ENCODE peak calls at places on chromosomes 7 and 10, in eight cellular contexts. One of them, this sample, is unnamed.

GRCh38 chr7:144454-144826 is 47.9 kb upstream of the FAM20C start:
- DNase-seq in MM.1S: no peak
- DNase-seq in psoas muscle: peak; percentile 29
- DNase-seq in lower lobe of right lung: no peak
- DNase-seq in BJ: no peak
- DNase-seq in fibroblast of the aortic adventitia: no peak
- DNase-seq in astrocyte of the spinal cord: no peak
- DNase-seq in thoracic aorta: no peak
- DNase-seq in this sample: no peak

GRCh38 chr7:120725376-120726039 is 132.4 kb downstream of the TSPAN12 start:
- DNase-seq in MM.1S: peak; percentile 62
- DNase-seq in psoas muscle: no peak
- DNase-seq in lower lobe of right lung: no peak
- DNase-seq in BJ: no peak
- DNase-seq in fibroblast of the aortic adventitia: peak; percentile 78
- DNase-seq in astrocyte of the spinal cord: peak; percentile 60
- DNase-seq in thoracic aorta: no peak
- DNase-seq in this sample: no peak

GRCh38 chr7:18872344-18872743 is 245.1 kb downstream of the TWIST1 start:
- DNase-seq in MM.1S: no peak
- DNase-seq in psoas muscle: no peak
- DNase-seq in lower lobe of right lung: no peak
- DNase-seq in BJ: no peak
- DNase-seq in fibroblast of the aortic adventitia: no peak
- DNase-seq in astrocyte of the spinal cord: no peak
- DNase-seq in thoracic aorta: no peak
- DNase-seq in this sample: no peak

GRCh38 chr10:123807444-123808035 is 84.1 kb downstream of the CPXM2 start:
- DNase-seq in MM.1S: no peak
- DNase-seq in psoas muscle: no peak
- DNase-seq in lower lobe of right lung: no peak
- DNase-seq in BJ: no peak
- DNase-seq in fibroblast of the aortic adventitia: peak; percentile 41
- DNase-seq in astrocyte of the spinal cord: no peak
- DNase-seq in thoracic aorta: no peak
- DNase-seq in this sample: peak; percentile 20

GRCh38 chr10:44946201-44946600 is 13.4 kb upstream of the RASSF4 start:
- DNase-seq in MM.1S: no peak
- DNase-seq in psoas muscle: no peak
- DNase-seq in lower lobe of right lung: no peak
- DNase-seq in BJ: no peak
- DNase-seq in fibroblast of the aortic adventitia: peak; percentile 31
- DNase-seq in astrocyte of the spinal cord: no peak
- DNase-seq in thoracic aorta: no peak
- DNase-seq in this sample: no peak

GRCh38 chr7:34454381-34454780 is 203.6 kb upstream of the NPSR1 start:
- DNase-seq in MM.1S: no peak
- DNase-seq in psoas muscle: no peak
- DNase-seq in lower lobe of right lung: no peak
- DNase-seq in BJ: no peak
- DNase-seq in fibroblast of the aortic adventitia: no peak
- DNase-seq in astrocyte of the spinal cord: no peak
- DNase-seq in thoracic aorta: no peak
- DNase-seq in this sample: no peak

GRCh38 chr10:78890506-78890905 is 178.3 kb upstream of the ZMIZ1 start:
- DNase-seq in MM.1S: no peak
- DNase-seq in psoas muscle: peak; percentile 10
- DNase-seq in lower lobe of right lung: no peak
- DNase-seq in BJ: no peak
- DNase-seq in fibroblast of the aortic adventitia: no peak
- DNase-seq in astrocyte of the spinal cord: no peak
- DNase-seq in thoracic aorta: no peak
- DNase-seq in this sample: no peak

GRCh38 chr7:117202511-117202910 is 120.3 kb downstream of the WNT2 start:
- DNase-seq in MM.1S: no peak
- DNase-seq in psoas muscle: no peak
- DNase-seq in lower lobe of right lung: no peak
- DNase-seq in BJ: no peak
- DNase-seq in fibroblast of the aortic adventitia: peak; percentile 61
- DNase-seq in astrocyte of the spinal cord: no peak
- DNase-seq in thoracic aorta: no peak
- DNase-seq in this sample: no peak

GRCh38 chr7:55252386-55252785 is 112.8 kb upstream of the LANCL2 start:
- DNase-seq in MM.1S: no peak
- DNase-seq in psoas muscle: no peak
- DNase-seq in lower lobe of right lung: no peak
- DNase-seq in BJ: no peak
- DNase-seq in fibroblast of the aortic adventitia: no peak
- DNase-seq in astrocyte of the spinal cord: no peak
- DNase-seq in thoracic aorta: no peak
- DNase-seq in this sample: no peak

GRCh38 chr10:24456319-24456718 is 247.4 kb downstream of the KIAA1217 start:
- DNase-seq in MM.1S: no peak
- DNase-seq in psoas muscle: no peak
- DNase-seq in lower lobe of right lung: no peak
- DNase-seq in BJ: peak; percentile 82
- DNase-seq in fibroblast of the aortic adventitia: peak; percentile 82
- DNase-seq in astrocyte of the spinal cord: peak; percentile 94
- DNase-seq in thoracic aorta: no peak
- DNase-seq in this sample: no peak

GRCh38 chr10:59362991-59363390 is 642 bp upstream of the FAM13C start:
- DNase-seq in MM.1S: no peak
- DNase-seq in psoas muscle: peak; percentile 74
- DNase-seq in lower lobe of right lung: peak; percentile 58
- DNase-seq in BJ: no peak
- DNase-seq in fibroblast of the aortic adventitia: peak; percentile 46
- DNase-seq in astrocyte of the spinal cord: peak; percentile 57
- DNase-seq in thoracic aorta: no peak
- DNase-seq in this sample: no peak

GRCh38 chr10:58892039-58892665 is 284.3 kb upstream of the PHYHIPL start:
- DNase-seq in MM.1S: no peak
- DNase-seq in psoas muscle: no peak
- DNase-seq in lower lobe of right lung: no peak
- DNase-seq in BJ: no peak
- DNase-seq in fibroblast of the aortic adventitia: peak; percentile 52
- DNase-seq in astrocyte of the spinal cord: peak; percentile 51
- DNase-seq in thoracic aorta: no peak
- DNase-seq in this sample: no peak

GRCh38 chr10:11204355-11204879 is 186.7 kb downstream of the CELF2 start:
- DNase-seq in MM.1S: no peak
- DNase-seq in psoas muscle: no peak
- DNase-seq in lower lobe of right lung: no peak
- DNase-seq in BJ: no peak
- DNase-seq in fibroblast of the aortic adventitia: no peak
- DNase-seq in astrocyte of the spinal cord: no peak
- DNase-seq in thoracic aorta: no peak
- DNase-seq in this sample: peak; percentile 45

GRCh38 chr7:144830811-144831210 is 5.0 kb downstream of the TPK1 start:
- DNase-seq in MM.1S: no peak
- DNase-seq in psoas muscle: no peak
- DNase-seq in lower lobe of right lung: no peak
- DNase-seq in BJ: no peak
- DNase-seq in fibroblast of the aortic adventitia: peak; percentile 44
- DNase-seq in astrocyte of the spinal cord: peak; percentile 20
- DNase-seq in thoracic aorta: no peak
- DNase-seq in this sample: no peak

DNA sequence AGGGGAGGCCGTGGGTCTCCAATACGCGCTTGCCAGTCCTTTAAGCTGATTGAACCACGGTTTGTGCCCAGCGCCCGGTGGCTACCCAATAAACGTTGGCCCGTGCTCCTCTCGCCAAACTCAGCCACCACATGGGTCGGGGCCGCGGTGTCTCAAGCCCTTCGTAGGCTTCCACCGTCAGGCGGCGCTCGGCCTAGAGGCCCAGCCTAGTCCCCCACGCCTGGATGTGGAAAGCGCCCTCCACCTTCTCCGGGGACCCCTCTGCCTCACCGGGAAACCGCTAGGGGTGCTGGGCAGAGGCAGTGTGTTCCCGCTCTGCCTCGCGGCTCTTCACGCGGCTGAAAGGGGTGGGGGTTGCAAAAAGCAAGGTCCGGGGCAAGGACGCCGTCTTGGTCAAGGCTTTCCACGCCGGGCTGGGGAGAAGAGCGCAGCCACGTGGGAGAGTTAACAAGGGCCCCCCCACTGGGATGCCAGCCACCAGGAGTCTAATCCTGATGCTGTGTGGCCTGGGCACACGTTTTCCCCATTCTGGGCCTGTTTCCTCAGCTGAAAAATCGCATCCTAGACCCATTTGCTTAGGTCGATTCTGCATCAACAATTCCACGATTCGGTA is 29.8 kb downstream of the LEP start:
- DNase-seq in MM.1S: no peak
- DNase-seq in psoas muscle: no peak
- DNase-seq in lower lobe of right lung: no peak
- DNase-seq in BJ: no peak
- DNase-seq in fibroblast of the aortic adventitia: no peak
- DNase-seq in astrocyte of the spinal cord: no peak
- DNase-seq in thoracic aorta: no peak
- DNase-seq in this sample: no peak
- TF ChIP-seq CTCF in MM.1S: no peak
- TF ChIP-seq CTCF in psoas muscle: no peak
- TF ChIP-seq CTCF in lower lobe of right lung: no peak
- TF ChIP-seq CTCF in BJ: peak; percentile 20
- TF ChIP-seq CTCF in fibroblast of the aortic adventitia: peak; percentile 16
- TF ChIP-seq CTCF in astrocyte of the spinal cord: peak; percentile 22
- TF ChIP-seq CTCF in thoracic aorta: no peak
- TF ChIP-seq CTCF in this sample: no peak

GRCh38 chr7:154785898-154786297 is 217.0 kb downstream of the PAXIP1 start:
- DNase-seq in MM.1S: no peak
- DNase-seq in psoas muscle: no peak
- DNase-seq in lower lobe of right lung: no peak
- DNase-seq in BJ: no peak
- DNase-seq in fibroblast of the aortic adventitia: no peak
- DNase-seq in astrocyte of the spinal cord: no peak
- DNase-seq in thoracic aorta: no peak
- DNase-seq in this sample: no peak

GRCh38 chr7:154791611-154792010 is 211.3 kb downstream of the PAXIP1 start:
- DNase-seq in MM.1S: no peak
- DNase-seq in psoas muscle: no peak
- DNase-seq in lower lobe of right lung: no peak
- DNase-seq in BJ: no peak
- DNase-seq in fibroblast of the aortic adventitia: no peak
- DNase-seq in astrocyte of the spinal cord: no peak
- DNase-seq in thoracic aorta: no peak
- DNase-seq in this sample: no peak

GRCh38 chr7:154792436-154793055 is 210.4 kb downstream of the PAXIP1 start:
- DNase-seq in MM.1S: no peak
- DNase-seq in psoas muscle: no peak
- DNase-seq in lower lobe of right lung: no peak
- DNase-seq in BJ: no peak
- DNase-seq in fibroblast of the aortic adventitia: no peak
- DNase-seq in astrocyte of the spinal cord: no peak
- DNase-seq in thoracic aorta: no peak
- DNase-seq in this sample: no peak

GRCh38 chr7:154794147-154794780 is 208.7 kb downstream of the PAXIP1 start:
- DNase-seq in MM.1S: no peak
- DNase-seq in psoas muscle: no peak
- DNase-seq in lower lobe of right lung: no peak
- DNase-seq in BJ: no peak
- DNase-seq in fibroblast of the aortic adventitia: no peak
- DNase-seq in astrocyte of the spinal cord: no peak
- DNase-seq in thoracic aorta: no peak
- DNase-seq in this sample: peak; percentile 62

GRCh38 chr7:154789404-154789803 is 213.5 kb downstream of the PAXIP1 start:
- DNase-seq in MM.1S: no peak
- DNase-seq in psoas muscle: no peak
- DNase-seq in lower lobe of right lung: no peak
- DNase-seq in BJ: no peak
- DNase-seq in fibroblast of the aortic adventitia: no peak
- DNase-seq in astrocyte of the spinal cord: no peak
- DNase-seq in thoracic aorta: no peak
- DNase-seq in this sample: no peak
- TF ChIP-seq CTCF in MM.1S: no peak
- TF ChIP-seq CTCF in psoas muscle: no peak
- TF ChIP-seq CTCF in lower lobe of right lung: no peak
- TF ChIP-seq CTCF in BJ: no peak
- TF ChIP-seq CTCF in fibroblast of the aortic adventitia: no peak
- TF ChIP-seq CTCF in astrocyte of the spinal cord: no peak
- TF ChIP-seq CTCF in thoracic aorta: no peak
- TF ChIP-seq CTCF in this sample: no peak

DNA sequence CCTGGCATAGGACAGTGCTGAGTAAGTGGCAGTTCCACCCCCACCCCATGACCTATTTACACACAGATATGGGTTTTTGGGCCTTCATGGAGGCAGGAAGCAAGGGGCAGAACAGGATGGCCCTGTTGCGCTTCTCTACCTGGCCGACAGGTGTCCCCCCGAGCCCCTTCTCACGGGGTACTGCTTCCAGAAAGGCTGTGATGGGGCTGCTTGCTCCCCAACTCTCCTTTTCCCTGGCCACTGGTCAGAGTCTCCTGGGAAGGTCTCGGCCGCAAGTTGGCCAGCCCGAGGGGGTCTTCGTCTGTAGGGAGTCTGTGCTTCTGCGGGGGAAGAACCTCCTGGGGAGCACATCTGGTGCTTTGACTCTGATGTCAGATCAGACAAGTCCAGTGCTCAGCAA is 139.8 kb upstream of the TNS3 start:
- DNase-seq in MM.1S: no peak
- DNase-seq in psoas muscle: no peak
- DNase-seq in lower lobe of right lung: no peak
- DNase-seq in BJ: no peak
- DNase-seq in fibroblast of the aortic adventitia: no peak
- DNase-seq in astrocyte of the spinal cord: no peak
- DNase-seq in thoracic aorta: no peak
- DNase-seq in this sample: no peak
- TF ChIP-seq CTCF in MM.1S: peak; percentile 21
- TF ChIP-seq CTCF in psoas muscle: no peak
- TF ChIP-seq CTCF in lower lobe of right lung: no peak
- TF ChIP-seq CTCF in BJ: no peak
- TF ChIP-seq CTCF in fibroblast of the aortic adventitia: no peak
- TF ChIP-seq CTCF in astrocyte of the spinal cord: no peak
- TF ChIP-seq CTCF in thoracic aorta: no peak
- TF ChIP-seq CTCF in this sample: no peak

DNA sequence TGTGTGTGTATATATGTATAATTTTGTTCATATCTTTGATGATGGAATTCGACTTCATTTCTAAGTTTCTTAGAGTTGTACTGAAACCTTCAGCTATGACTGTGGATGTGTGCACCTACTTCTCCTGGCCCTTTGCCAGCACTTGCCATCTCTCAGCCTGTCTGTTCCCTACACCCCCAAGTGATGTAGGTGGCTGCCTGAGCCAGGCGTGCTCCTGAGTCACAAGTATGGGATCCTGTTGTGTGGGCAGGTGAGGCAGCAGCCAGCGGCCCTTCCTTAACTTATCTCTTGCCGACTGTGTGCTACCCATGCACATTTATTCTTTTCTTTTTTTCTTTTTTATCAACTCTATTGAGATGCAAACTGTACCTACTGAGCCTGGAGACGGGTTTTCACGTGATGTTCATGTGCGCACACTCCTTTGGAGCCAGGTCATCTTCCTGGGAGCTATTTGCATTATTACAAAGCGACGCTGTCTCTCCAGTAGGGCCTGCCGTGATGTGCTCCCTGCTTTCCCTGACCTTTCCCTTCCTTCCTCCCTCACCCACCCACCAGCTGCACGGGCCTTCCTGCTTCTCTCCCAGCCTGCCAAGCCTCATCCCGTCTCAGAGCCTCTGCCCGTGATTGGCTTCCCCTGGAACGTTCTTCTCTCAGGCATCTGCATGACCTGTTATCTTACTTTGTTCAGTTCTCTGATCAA is 31.3 kb upstream of the GALNT11 start:
- DNase-seq in MM.1S: no peak
- DNase-seq in psoas muscle: no peak
- DNase-seq in lower lobe of right lung: no peak
- DNase-seq in BJ: no peak
- DNase-seq in fibroblast of the aortic adventitia: no peak
- DNase-seq in astrocyte of the spinal cord: no peak
- DNase-seq in thoracic aorta: no peak
- DNase-seq in this sample: no peak
- TF ChIP-seq CTCF in MM.1S: no peak
- TF ChIP-seq CTCF in psoas muscle: no peak
- TF ChIP-seq CTCF in lower lobe of right lung: no peak
- TF ChIP-seq CTCF in BJ: no peak
- TF ChIP-seq CTCF in fibroblast of the aortic adventitia: no peak
- TF ChIP-seq CTCF in astrocyte of the spinal cord: no peak
- TF ChIP-seq CTCF in thoracic aorta: no peak
- TF ChIP-seq CTCF in this sample: no peak